ENCODE peak calls at places on chromosome 16, in nine cellular contexts. K is endodermal cell, D is mesothelial cell of epicardium, Z is epithelial cell of proximal tubule, X is fibroblast of pulmonary artery, R is GM12865, P is epithelial cell of esophagus, T is cardiac muscle cell, L is left ventricle myocardium inferior. C is an unnamed sample.

GRCh38 chr16:67016681-67017450 is 12.1 kb upstream of the CBFB start:
- DNase-seq in K (peak), T (no peak), X (no peak), P (no peak), D (no peak), R (no peak), Z (no peak), L (no peak), C (no peak)

GRCh38 chr16:61798741-61799140 is 237.5 kb downstream of the CDH8 start:
- DNase-seq in R (no peak), Z (no peak), L (no peak), D (no peak), P (no peak), T (no peak), X (no peak), K (no peak), C (no peak)

GRCh38 chr16:11597268-11597690 is 10.6 kb upstream of the LITAF start:
- DNase-seq in Z (no peak), L (no peak), K (no peak), R (no peak), X (no peak), P (no peak), D (no peak), T (no peak), C (no peak)

GRCh38 chr16:24255446-24256352 is at the start of gene CACNG3:
- DNase-seq in P (peak), R (peak), X (peak), L (peak), T (peak), D (peak), Z (no peak), K (peak), C (peak)

GRCh38 chr16:66899945-66900688 is 18.6 kb downstream of the CDH16 start:
- DNase-seq in Z (peak), L (peak), K (peak), X (peak), P (peak), T (peak), D (peak), R (no peak), C (peak)

GRCh38 chr16:67336646-67337045 is 10.0 kb downstream of the LRRC36 start:
- DNase-seq in L (no peak), R (no peak), P (peak), T (no peak), X (no peak), K (no peak), D (no peak), Z (no peak), C (no peak)

GRCh38 chr16:77223184-77223583 is 24.0 kb downstream of the SYCE1L start:
- DNase-seq in Z (no peak), D (no peak), X (no peak), P (no peak), K (peak), L (no peak), R (peak), T (no peak), C (no peak)

GRCh38 chr16:11171448-11171709 is 84.6 kb downstream of the SOCS1 start:
- DNase-seq in R (no peak), K (no peak), X (no peak), P (no peak), T (no peak), L (no peak), D (no peak), Z (no peak), C (no peak)

GRCh38 chr16:46583036-46583435 is 38.1 kb downstream of the SHCBP1 start:
- DNase-seq in P (no peak), R (no peak), Z (no peak), K (no peak), D (no peak), L (no peak), X (no peak), T (no peak), C (no peak)

GRCh38 chr16:84844049-84844350 is 24.2 kb downstream of the CRISPLD2 start:
- DNase-seq in Z (no peak), X (no peak), P (no peak), T (no peak), R (no peak), L (no peak), D (no peak), K (no peak), C (peak)

GRCh38 chr16:84885024-84885910 is 65.5 kb downstream of the CRISPLD2 start:
- DNase-seq in L (peak), K (peak), D (no peak), T (no peak), X (peak), P (peak), R (no peak), Z (no peak), C (no peak)

GRCh38 chr16:84942786-84943185 is 68.5 kb downstream of the ZDHHC7 start:
- DNase-seq in X (no peak), Z (no peak), R (no peak), T (no peak), K (no peak), P (no peak), L (no peak), D (no peak), C (no peak)

GRCh38 chr16:81697321-81697885 is 81.7 kb upstream of the PLCG2 start:
- DNase-seq in D (no peak), K (peak), Z (no peak), P (peak), T (peak), L (peak), X (peak), R (peak), C (no peak)

GRCh38 chr16:76335187-76335974 is 58.2 kb downstream of the CNTNAP4 start:
- DNase-seq in P (peak), T (no peak), D (no peak), Z (no peak), K (peak), L (no peak), X (peak), R (no peak), C (no peak)

GRCh38 chr16:67474551-67474950 is 6.4 kb downstream of the ATP6V0D1 start:
- DNase-seq in L (no peak), D (no peak), K (no peak), T (no peak), X (no peak), P (no peak), R (no peak), Z (no peak), C (no peak)

GRCh38 chr16:54077412-54077821 is 209.2 kb downstream of the IRX3 start:
- DNase-seq in Z (peak), R (no peak), P (peak), K (no peak), T (no peak), L (no peak), X (peak), D (no peak), C (no peak)

GRCh38 chr16:72277749-72278148 is 105.8 kb upstream of the PMFBP1 start:
- DNase-seq in K (no peak), P (no peak), L (no peak), T (no peak), Z (no peak), X (no peak), D (no peak), R (no peak), C (no peak)

GRCh38 chr16:48232459-48233040 is 11.6 kb upstream of the LONP2 start:
- DNase-seq in K (no peak), L (no peak), X (no peak), Z (no peak), T (no peak), R (no peak), P (no peak), D (no peak), C (no peak)

GRCh38 chr16:3642397-3643094 is 11.9 kb upstream of the DNASE1 start:
- DNase-seq in R (no peak), Z (no peak), P (peak), L (no peak), X (peak), T (peak), K (peak), D (peak), C (peak)

GRCh38 chr16:70647461-70648359 is 1.4 kb downstream of the IL34 start:
- DNase-seq in L (no peak), Z (no peak), X (no peak), K (no peak), P (no peak), D (no peak), R (no peak), T (no peak), C (no peak)

GRCh38 chr16:85238233-85238647 is 126.0 kb upstream of the CIBAR2 start:
- DNase-seq in R (no peak), T (peak), X (peak), Z (no peak), K (peak), P (no peak), D (peak), L (peak), C (peak)

GRCh38 chr16:4477966-4478365 is 1.8 kb downstream of the HMOX2 start:
- DNase-seq in R (no peak), T (no peak), D (no peak), L (no peak), K (peak), X (peak), Z (peak), P (peak), C (no peak)

GRCh38 chr16:81461756-81462155 is 17.1 kb downstream of the CMIP start:
- DNase-seq in P (no peak), R (no peak), Z (no peak), T (no peak), K (no peak), D (no peak), L (no peak), X (no peak), C (no peak)

GRCh38 chr16:47198180-47198575 is 54.4 kb upstream of the NETO2 start:
- DNase-seq in P (peak), K (no peak), T (no peak), Z (no peak), X (peak), R (no peak), D (no peak), L (no peak), C (no peak)

GRCh38 chr16:85372627-85373372 is 240.3 kb upstream of the GSE1 start:
- DNase-seq in D (no peak), R (no peak), T (no peak), L (no peak), X (peak), Z (peak), K (no peak), P (peak), C (no peak)

GRCh38 chr16:24653725-24654124 is 75.7 kb upstream of the TNRC6A start:
- DNase-seq in D (no peak), T (no peak), L (no peak), R (no peak), K (no peak), X (no peak), Z (no peak), P (no peak), C (no peak)

GRCh38 chr16:60137891-60138290 is 1403.8 kb upstream of the GOT2 start:
- DNase-seq in P (no peak), T (no peak), D (no peak), K (no peak), Z (no peak), L (no peak), R (no peak), X (no peak), C (no peak)

GRCh38 chr16:84458606-84459516 is 45.6 kb downstream of the MEAK7 start:
- DNase-seq in K (peak), R (no peak), X (no peak), D (peak), P (no peak), T (no peak), L (no peak), Z (no peak), C (no peak)

GRCh38 chr16:79970091-79970490 is 369.6 kb upstream of the MAF start:
- DNase-seq in X (no peak), T (no peak), Z (no peak), P (no peak), K (no peak), L (no peak), R (no peak), D (no peak), C (no peak)

GRCh38 chr16:79969458-79969857 is 368.9 kb upstream of the MAF start:
- DNase-seq in X (no peak), L (no peak), P (no peak), T (no peak), K (no peak), R (no peak), Z (no peak), D (no peak), C (no peak)

GRCh38 chr16:79971237-79971572 is 370.7 kb upstream of the MAF start:
- DNase-seq in R (no peak), K (no peak), P (no peak), T (no peak), Z (no peak), L (no peak), X (no peak), D (no peak), C (no peak)

GRCh38 chr16:79972053-79972704 is 371.6 kb upstream of the MAF start:
- DNase-seq in L (no peak), R (no peak), Z (no peak), K (no peak), X (no peak), T (no peak), D (no peak), P (peak), C (no peak)

DNA sequence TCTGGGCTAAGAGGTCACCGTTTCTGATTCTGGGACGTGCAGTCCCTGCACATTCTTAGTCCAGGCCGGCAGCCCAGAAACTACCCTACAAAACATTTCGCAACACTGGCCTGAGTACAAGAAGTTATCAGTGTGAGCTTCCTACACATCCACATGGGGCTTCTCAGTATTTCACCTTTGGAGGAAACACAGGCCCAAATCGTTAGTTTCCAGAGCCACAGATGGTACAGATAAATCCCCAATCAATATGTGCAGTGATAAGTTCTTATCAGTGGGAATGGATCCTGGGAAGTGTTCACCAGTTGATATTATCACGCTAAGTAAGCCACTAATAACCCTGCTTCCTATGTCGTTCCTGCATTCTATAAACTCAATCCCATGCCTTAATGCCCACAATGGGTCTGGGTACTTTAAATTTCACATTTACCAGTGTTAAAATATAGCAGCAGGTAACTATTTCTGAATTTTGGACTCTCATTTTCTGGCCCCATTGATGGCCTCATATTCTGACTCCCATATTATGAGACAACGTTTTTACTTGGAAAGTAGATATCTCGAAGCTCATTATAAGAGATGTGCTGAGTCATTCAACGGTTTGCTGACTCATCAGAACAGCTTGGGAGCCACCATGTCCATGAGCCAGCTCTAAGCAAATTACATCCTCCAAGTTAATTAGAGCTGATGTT is 370.2 kb upstream of the MAF start:
- DNase-seq in X (peak), D (no peak), Z (no peak), R (no peak), K (no peak), T (no peak), L (peak), P (peak), C (no peak)
- TF ChIP-seq CTCF in X (no peak), D (no peak), Z (no peak), R (no peak), K (no peak), T (no peak), L (no peak), P (no peak), C (no peak)

GRCh38 chr16:22352119-22352518 is 22.3 kb downstream of the CDR2 start:
- DNase-seq in P (no peak), X (no peak), R (no peak), Z (no peak), L (no peak), K (no peak), T (no peak), D (no peak), C (no peak)
- TF ChIP-seq CTCF in P (no peak), X (no peak), R (no peak), Z (no peak), L (no peak), K (no peak), T (no peak), D (no peak), C (no peak)

GRCh38 chr16:88610080-88610479 is 28.3 kb upstream of the IL17C start:
- DNase-seq in P (no peak), Z (no peak), X (no peak), R (no peak), D (no peak), K (peak), L (no peak), T (no peak), C (no peak)
- TF ChIP-seq CTCF in P (peak), Z (peak), X (peak), R (peak), D (no peak), K (peak), L (no peak), T (no peak), C (peak)

DNA sequence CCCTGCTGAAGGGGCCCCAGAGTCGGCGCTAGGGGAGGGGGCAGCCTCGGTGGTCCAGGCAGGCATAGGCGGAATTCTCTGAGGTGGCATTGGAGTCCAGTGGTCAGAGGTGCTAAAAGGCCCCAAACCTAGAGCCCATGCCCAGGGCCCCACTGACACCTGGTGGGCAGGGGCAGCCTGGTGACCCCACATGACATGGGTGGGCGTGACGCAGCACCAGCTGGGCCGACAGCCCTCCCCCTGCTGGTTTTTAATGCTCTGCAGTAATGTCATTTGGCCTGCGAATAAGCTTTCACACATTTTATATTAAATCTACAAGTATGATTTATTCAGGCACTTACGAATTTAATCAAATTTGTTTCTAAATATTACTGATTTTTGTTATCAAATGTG is 2.1 kb upstream of the RNPS1 start:
- DNase-seq in X (no peak), L (no peak), K (no peak), T (no peak), D (no peak), P (no peak), R (no peak), Z (no peak), C (no peak)
- TF ChIP-seq CTCF in X (no peak), L (no peak), K (no peak), T (no peak), D (no peak), P (no peak), R (no peak), Z (no peak), C (no peak)

GRCh38 chr16:27230562-27230991 is 27.3 kb downstream of the KDM8 start:
- DNase-seq in K (no peak), D (no peak), R (no peak), X (no peak), P (no peak), T (peak), Z (no peak), L (no peak), C (no peak)
- TF ChIP-seq CTCF in K (peak), D (no peak), R (no peak), X (no peak), P (no peak), T (no peak), Z (no peak), L (no peak), C (no peak)

DNA sequence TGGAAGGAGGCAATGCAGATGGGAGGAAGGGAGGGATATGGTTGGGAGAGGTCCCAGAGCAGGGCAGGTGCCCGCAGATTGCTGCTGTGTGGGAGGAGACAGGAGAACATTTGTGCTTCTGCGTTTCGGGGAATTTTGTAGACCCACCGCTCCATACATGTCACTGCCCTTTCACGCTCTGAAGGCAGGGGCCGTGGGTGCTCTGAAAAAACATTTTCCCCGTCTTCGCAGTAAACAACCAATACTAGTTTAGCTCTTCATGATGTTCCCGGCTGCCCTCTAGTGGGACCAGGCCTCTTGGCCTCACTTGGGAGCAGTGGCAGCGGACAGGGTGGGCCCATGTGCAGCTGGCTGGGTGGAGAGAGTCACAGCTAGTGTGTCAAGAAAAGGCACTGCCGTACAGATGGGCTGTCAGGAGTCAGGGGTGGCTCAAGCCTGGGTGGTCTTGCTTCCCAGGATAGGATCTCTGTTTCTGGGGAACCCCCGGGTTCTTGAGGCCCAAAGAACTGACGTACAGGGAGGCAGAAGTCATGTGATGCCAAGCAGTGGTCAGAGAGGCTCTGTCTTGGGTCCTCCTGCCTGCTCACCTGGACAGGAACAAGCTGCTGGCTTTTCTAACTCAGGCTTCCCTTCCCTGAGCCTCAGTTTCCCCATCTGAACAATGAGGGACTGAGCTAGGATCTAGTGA is 46.5 kb upstream of the CPNE2 start:
- DNase-seq in T (peak), D (peak), P (peak), X (peak), Z (no peak), K (peak), R (peak), L (peak), C (peak)
- TF ChIP-seq CTCF in T (peak), D (no peak), P (peak), X (peak), Z (peak), K (peak), R (peak), L (peak), C (no peak)

DNA sequence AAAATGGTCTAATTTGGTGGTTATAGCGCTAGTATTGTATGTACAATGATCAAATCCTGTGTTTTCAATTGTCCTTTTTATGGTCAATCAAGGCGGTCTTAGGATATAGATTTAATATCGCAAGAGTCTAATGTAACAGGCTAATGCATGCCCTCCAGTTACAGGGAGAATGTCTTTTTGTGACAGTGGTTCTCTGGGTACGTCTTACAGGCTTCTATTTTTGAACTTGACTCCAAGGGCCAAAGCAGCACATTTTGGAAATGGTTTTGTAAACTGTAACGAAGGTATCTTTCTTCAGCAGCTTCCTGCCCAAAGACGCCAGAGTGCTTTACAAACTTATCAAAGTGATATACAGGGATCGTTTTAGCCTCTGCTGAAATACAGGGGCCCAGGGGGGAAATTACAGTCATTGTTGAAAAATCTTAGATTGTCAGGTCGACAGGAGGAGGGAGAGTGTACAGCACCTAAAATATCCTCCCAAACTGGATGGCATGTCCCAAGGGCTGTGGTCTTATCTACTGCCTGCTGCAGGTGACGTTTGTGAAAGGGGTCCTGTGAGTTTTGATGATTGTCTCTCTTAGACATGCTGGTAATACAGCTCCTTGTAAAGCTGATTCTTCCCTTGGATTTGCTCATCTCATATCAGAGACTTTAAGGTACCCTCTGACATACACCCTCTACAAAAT is 288.5 kb downstream of the CDH13 start:
- DNase-seq in T (no peak), R (no peak), P (no peak), X (no peak), K (no peak), Z (no peak), L (no peak), D (no peak), C (no peak)
- TF ChIP-seq CTCF in T (no peak), R (no peak), P (no peak), X (no peak), K (no peak), Z (no peak), L (no peak), D (no peak), C (no peak)